ENCODE peak calls at places on chromosome 10, in four cellular contexts. One of them, this sample, is unnamed.

GRCh38 chr10:80277567-80278250 is 11.7 kb downstream of the MAT1A start:
- DNase-seq in fibroblast of the aortic adventitia: no peak
- DNase-seq in Calu3: no peak
- DNase-seq in CD8-positive, alpha-beta T cell: no peak
- DNase-seq in this sample: no peak

GRCh38 chr10:12455774-12456173 is 106.4 kb downstream of the CAMK1D start:
- DNase-seq in Calu3: peak
- DNase-seq in CD8-positive, alpha-beta T cell: no peak
- DNase-seq in fibroblast of the aortic adventitia: peak
- DNase-seq in this sample: no peak

GRCh38 chr10:34001087-34001580 is 666.7 kb upstream of the NRP1 start:
- DNase-seq in fibroblast of the aortic adventitia: no peak
- DNase-seq in Calu3: no peak
- DNase-seq in CD8-positive, alpha-beta T cell: no peak
- DNase-seq in this sample: no peak

GRCh38 chr10:77943086-77943901 is 16.7 kb upstream of the DLG5 start:
- DNase-seq in Calu3: peak
- DNase-seq in CD8-positive, alpha-beta T cell: no peak
- DNase-seq in fibroblast of the aortic adventitia: peak
- DNase-seq in this sample: no peak

GRCh38 chr10:124296121-124296812 is 122.5 kb downstream of the OAT start:
- DNase-seq in CD8-positive, alpha-beta T cell: no peak
- DNase-seq in Calu3: peak
- DNase-seq in fibroblast of the aortic adventitia: peak
- DNase-seq in this sample: no peak

GRCh38 chr10:3292601-3293000 is 120.0 kb upstream of the PITRM1 start:
- DNase-seq in Calu3: no peak
- DNase-seq in fibroblast of the aortic adventitia: no peak
- DNase-seq in CD8-positive, alpha-beta T cell: no peak
- DNase-seq in this sample: no peak

GRCh38 chr10:25694206-25694933 is 239.7 kb upstream of the MYO3A start:
- DNase-seq in Calu3: no peak
- DNase-seq in fibroblast of the aortic adventitia: no peak
- DNase-seq in CD8-positive, alpha-beta T cell: no peak
- DNase-seq in this sample: no peak

GRCh38 chr10:90857635-90858488 is at the start of gene HTR7:
- DNase-seq in Calu3: peak
- DNase-seq in fibroblast of the aortic adventitia: no peak
- DNase-seq in CD8-positive, alpha-beta T cell: peak
- DNase-seq in this sample: peak

GRCh38 chr10:62054408-62054807 is 152.9 kb downstream of the ARID5B start:
- DNase-seq in CD8-positive, alpha-beta T cell: no peak
- DNase-seq in fibroblast of the aortic adventitia: no peak
- DNase-seq in Calu3: no peak
- DNase-seq in this sample: no peak

GRCh38 chr10:52488606-52489485 is 174.8 kb downstream of the DKK1 start:
- DNase-seq in CD8-positive, alpha-beta T cell: no peak
- DNase-seq in fibroblast of the aortic adventitia: peak
- DNase-seq in Calu3: peak
- DNase-seq in this sample: no peak

GRCh38 chr10:71225291-71226058 is 13.1 kb downstream of the UNC5B start:
- DNase-seq in CD8-positive, alpha-beta T cell: no peak
- DNase-seq in fibroblast of the aortic adventitia: no peak
- DNase-seq in Calu3: no peak
- DNase-seq in this sample: no peak

DNA sequence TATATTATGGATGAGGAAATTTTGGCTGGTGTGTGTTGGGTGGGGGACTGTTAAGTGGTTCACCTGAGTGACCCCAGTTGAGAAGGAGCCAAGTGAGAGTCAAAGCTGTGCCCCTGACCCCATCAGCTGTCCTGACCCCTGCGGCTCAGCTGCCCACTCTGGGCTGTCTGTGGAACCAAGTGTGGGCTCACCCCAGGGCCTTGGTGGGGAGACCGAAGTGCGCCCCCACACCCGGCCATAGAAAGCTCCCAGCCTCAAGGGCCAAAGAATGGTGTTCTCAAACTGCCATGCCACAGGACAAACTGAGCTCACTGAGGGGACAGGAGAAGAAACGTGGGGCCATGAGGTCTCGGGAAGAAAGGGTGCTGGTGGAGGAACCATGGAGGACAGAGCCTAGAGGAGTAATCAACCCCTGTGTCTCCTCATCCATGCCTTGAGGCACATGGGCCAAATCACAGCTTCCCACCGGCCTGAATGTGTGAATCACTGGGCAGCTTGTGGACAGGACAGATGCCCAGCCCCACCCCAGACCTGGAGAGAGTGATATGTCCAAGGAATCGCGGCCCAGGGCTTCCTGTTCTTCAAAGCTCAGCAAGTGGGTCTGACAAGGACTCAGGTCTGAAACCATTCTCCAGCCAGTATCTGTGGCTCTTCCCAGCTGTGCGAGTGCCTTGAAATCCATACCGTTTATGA is 86.2 kb upstream of the CACUL1 start:
- DNase-seq in CD8-positive, alpha-beta T cell: no peak
- DNase-seq in Calu3: no peak
- DNase-seq in fibroblast of the aortic adventitia: no peak
- DNase-seq in this sample: no peak
- TF ChIP-seq CTCF in CD8-positive, alpha-beta T cell: no peak
- TF ChIP-seq CTCF in Calu3: no peak
- TF ChIP-seq CTCF in fibroblast of the aortic adventitia: no peak
- TF ChIP-seq CTCF in this sample: no peak

GRCh38 chr10:127227663-127228062 is 31.3 kb upstream of the INSYN2A start:
- DNase-seq in fibroblast of the aortic adventitia: no peak
- DNase-seq in CD8-positive, alpha-beta T cell: no peak
- DNase-seq in Calu3: no peak
- DNase-seq in this sample: no peak

GRCh38 chr10:127227027-127227426 is 30.6 kb upstream of the INSYN2A start:
- DNase-seq in Calu3: no peak
- DNase-seq in CD8-positive, alpha-beta T cell: no peak
- DNase-seq in fibroblast of the aortic adventitia: no peak
- DNase-seq in this sample: no peak

GRCh38 chr10:127228195-127228785 is 31.9 kb upstream of the INSYN2A start:
- DNase-seq in CD8-positive, alpha-beta T cell: no peak
- DNase-seq in fibroblast of the aortic adventitia: peak
- DNase-seq in Calu3: no peak
- DNase-seq in this sample: no peak
- TF ChIP-seq CTCF in CD8-positive, alpha-beta T cell: no peak
- TF ChIP-seq CTCF in fibroblast of the aortic adventitia: no peak
- TF ChIP-seq CTCF in Calu3: no peak
- TF ChIP-seq CTCF in this sample: no peak

GRCh38 chr10:98748298-98748697 is 301.6 kb upstream of the HPS1 start:
- DNase-seq in CD8-positive, alpha-beta T cell: no peak
- DNase-seq in Calu3: peak
- DNase-seq in fibroblast of the aortic adventitia: no peak
- DNase-seq in this sample: peak

GRCh38 chr10:98745645-98746044 is 298.9 kb upstream of the HPS1 start:
- DNase-seq in Calu3: no peak
- DNase-seq in fibroblast of the aortic adventitia: no peak
- DNase-seq in CD8-positive, alpha-beta T cell: no peak
- DNase-seq in this sample: no peak
- TF ChIP-seq CTCF in Calu3: no peak
- TF ChIP-seq CTCF in fibroblast of the aortic adventitia: no peak
- TF ChIP-seq CTCF in CD8-positive, alpha-beta T cell: no peak
- TF ChIP-seq CTCF in this sample: no peak

DNA sequence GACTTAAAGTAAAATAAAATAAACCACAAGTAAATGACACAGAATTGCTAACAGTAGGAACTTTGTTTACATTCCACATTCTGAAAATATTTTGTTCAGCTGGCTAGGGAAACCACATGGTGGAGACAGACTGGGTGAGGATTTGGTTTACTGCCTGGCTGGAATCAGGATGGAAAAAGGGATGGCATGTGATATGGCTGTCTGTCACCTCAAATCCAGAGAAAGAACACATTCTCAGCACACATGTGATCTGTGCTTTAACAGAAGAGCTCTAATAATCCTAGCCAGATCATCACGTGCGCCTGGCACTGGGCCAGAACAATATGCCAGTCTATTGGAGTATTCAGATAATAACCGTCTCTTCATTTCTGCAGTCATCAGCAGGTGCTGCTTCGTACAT is 90.9 kb upstream of the PIP4K2A start:
- DNase-seq in Calu3: no peak
- DNase-seq in CD8-positive, alpha-beta T cell: no peak
- DNase-seq in fibroblast of the aortic adventitia: peak
- DNase-seq in this sample: no peak
- TF ChIP-seq CTCF in Calu3: no peak
- TF ChIP-seq CTCF in CD8-positive, alpha-beta T cell: no peak
- TF ChIP-seq CTCF in fibroblast of the aortic adventitia: peak
- TF ChIP-seq CTCF in this sample: no peak

GRCh38 chr10:79179404-79180309 is 110.9 kb downstream of the ZMIZ1 start:
- DNase-seq in fibroblast of the aortic adventitia: no peak
- DNase-seq in Calu3: peak
- DNase-seq in CD8-positive, alpha-beta T cell: no peak
- DNase-seq in this sample: peak
- TF ChIP-seq CTCF in fibroblast of the aortic adventitia: peak
- TF ChIP-seq CTCF in Calu3: no peak
- TF ChIP-seq CTCF in CD8-positive, alpha-beta T cell: no peak
- TF ChIP-seq CTCF in this sample: peak

GRCh38 chr10:7301039-7301768 is 109.6 kb downstream of the SFMBT2 start:
- DNase-seq in fibroblast of the aortic adventitia: no peak
- DNase-seq in CD8-positive, alpha-beta T cell: no peak
- DNase-seq in Calu3: peak
- DNase-seq in this sample: no peak
- TF ChIP-seq CTCF in fibroblast of the aortic adventitia: no peak
- TF ChIP-seq CTCF in CD8-positive, alpha-beta T cell: no peak
- TF ChIP-seq CTCF in Calu3: no peak
- TF ChIP-seq CTCF in this sample: peak

GRCh38 chr10:4512557-4513286 is 313.3 kb upstream of the AKR1E2 start:
- DNase-seq in CD8-positive, alpha-beta T cell: no peak
- DNase-seq in Calu3: peak
- DNase-seq in fibroblast of the aortic adventitia: peak
- DNase-seq in this sample: no peak
- TF ChIP-seq CTCF in CD8-positive, alpha-beta T cell: no peak
- TF ChIP-seq CTCF in Calu3: peak
- TF ChIP-seq CTCF in fibroblast of the aortic adventitia: peak
- TF ChIP-seq CTCF in this sample: peak

GRCh38 chr10:73819513-73820093 is 8.2 kb upstream of the NDST2 start:
- DNase-seq in CD8-positive, alpha-beta T cell: no peak
- DNase-seq in Calu3: peak
- DNase-seq in fibroblast of the aortic adventitia: no peak
- DNase-seq in this sample: no peak
- TF ChIP-seq CTCF in CD8-positive, alpha-beta T cell: no peak
- TF ChIP-seq CTCF in Calu3: no peak
- TF ChIP-seq CTCF in fibroblast of the aortic adventitia: no peak
- TF ChIP-seq CTCF in this sample: no peak

This sample was measured in neural crest cell.